ENCODE peak calls at places on chromosomes 16 and 17, in five cellular contexts. P is SJCRH30, E is gastrocnemius medialis, B is lung, C is adipocyte. G is an unnamed sample. For H3K27me3 and H3K4me1, the result is how much of the 10 kb centered on the place peaks cover.

GRCh38 chr17:28698253-28698941 is 13.3 kb downstream of the PROCA1 start:
- DNase-seq in P (no peak), E (no peak), B (no peak), C (no peak), G (no peak)

GRCh38 chr17:63344383-63344782 is 101.7 kb downstream of the CYB561 start:
- DNase-seq in P (no peak), E (no peak), B (no peak), C (no peak), G (no peak)

GRCh38 chr16:87436225-87437172 is 44.4 kb downstream of the MAP1LC3B start:
- DNase-seq in P (peak), E (no peak), B (no peak), C (no peak), G (no peak)

GRCh38 chr17:67717192-67717623 is 528 bp upstream of the NOL11 start:
- DNase-seq in P (no peak), E (no peak), B (no peak), C (no peak), G (no peak)

GRCh38 chr16:79843631-79844043 is 243.1 kb upstream of the MAF start:
- DNase-seq in P (no peak), E (no peak), B (no peak), C (no peak), G (no peak)

GRCh38 chr16:15835136-15835878 is 21.5 kb downstream of the MYH11 start:
- DNase-seq in P (no peak), E (no peak), B (no peak), C (peak), G (no peak)

GRCh38 chr17:2798679-2799078 is 2.4 kb downstream of the RAP1GAP2 start:
- DNase-seq in P (no peak), E (no peak), B (no peak), C (no peak), G (no peak)

GRCh38 chr16:28910046-28911031 is 14.7 kb downstream of the RABEP2 start:
- DNase-seq in P (peak), E (no peak), B (no peak), C (no peak), G (no peak)

GRCh38 chr16:89815639-89816348 is 653 bp downstream of the FANCA start:
- DNase-seq in P (peak), E (no peak), B (no peak), C (peak), G (no peak)

GRCh38 chr16:22216191-22216831 is 10.2 kb downstream of the EEF2K start:
- DNase-seq in P (no peak), E (no peak), B (no peak), C (peak), G (no peak)

GRCh38 chr17:53626286-53626685 is 196.4 kb upstream of the KIF2B start:
- DNase-seq in P (peak), E (no peak), B (no peak), C (peak), G (no peak)

GRCh38 chr16:70800306-70800705 is 652 bp downstream of the VAC14 start:
- DNase-seq in P (no peak), E (no peak), B (no peak), C (no peak), G (no peak)

GRCh38 chr17:70483624-70484023 is 314.3 kb downstream of the KCNJ2 start:
- DNase-seq in P (no peak), E (no peak), B (no peak), C (no peak), G (no peak)

GRCh38 chr17:31573047-31573446 is 181.6 kb downstream of the RAB11FIP4 start:
- DNase-seq in P (no peak), E (no peak), B (no peak), C (no peak), G (no peak)

GRCh38 chr17:42403150-42403549 is 14.9 kb upstream of the STAT3 start:
- DNase-seq in P (peak), E (no peak), B (no peak), C (no peak), G (no peak)

GRCh38 chr17:72008236-72008874 is 112.5 kb upstream of the SOX9 start:
- DNase-seq in P (no peak), E (no peak), B (no peak), C (peak), G (no peak)

GRCh38 chr17:46818319-46818928 is at the start of gene WNT3:
- DNase-seq in P (no peak), E (no peak), B (no peak), C (peak), G (no peak)

GRCh38 chr17:37259030-37259735 is 116.6 kb upstream of the C17orf78 start:
- DNase-seq in P (no peak), E (no peak), B (no peak), C (no peak), G (no peak)

GRCh38 chr16:83744521-83744981 is 63.2 kb upstream of the HSBP1 start:
- DNase-seq in P (no peak), E (peak), B (peak), C (peak), G (no peak)

GRCh38 chr17:50686494-50687199 is 21.1 kb downstream of the ANKRD40 start:
- DNase-seq in P (peak), E (peak), B (peak), C (peak), G (no peak)

GRCh38 chr16:79653337-79654000 is 52.9 kb upstream of the MAF start:
- DNase-seq in P (peak), E (peak), B (peak), C (no peak), G (no peak)

GRCh38 chr16:1706386-1707192 is 594 bp downstream of the MAPK8IP3 start:
- DNase-seq in P (peak), E (peak), B (no peak), C (peak), G (peak)

GRCh38 chr17:19361975-19362292 is 589 bp downstream of the B9D1 start:
- DNase-seq in P (no peak), E (no peak), B (no peak), C (no peak), G (no peak)

GRCh38 chr17:43820759-43821158 is 12.2 kb downstream of the MPP3 start:
- DNase-seq in P (no peak), E (no peak), B (no peak), C (no peak), G (no peak)

GRCh38 chr16:23119570-23119969 is 29.7 kb downstream of the USP31 start:
- DNase-seq in P (peak), E (no peak), B (no peak), C (peak), G (no peak)

GRCh38 chr16:1678500-1679098 is 520 bp downstream of the JPT2 start:
- DNase-seq in P (peak), E (peak), B (peak), C (peak), G (no peak)

GRCh38 chr16:84396537-84397008 is 28.2 kb downstream of the ATP2C2 start:
- DNase-seq in P (no peak), E (no peak), B (peak), C (peak), G (no peak)

GRCh38 chr17:1929896-1930750 is 95.0 kb downstream of the RTN4RL1 start:
- DNase-seq in P (no peak), E (no peak), B (no peak), C (no peak), G (no peak)

GRCh38 chr16:72536673-72537435 is 364.9 kb upstream of the PMFBP1 start:
- DNase-seq in P (no peak), E (no peak), B (no peak), C (peak), G (no peak)

GRCh38 chr17:80899402-80900268 is 92.0 kb upstream of the CHMP6 start:
- DNase-seq in P (peak), E (peak), B (peak), C (peak), G (no peak)

GRCh38 chr16:82655720-82656500 is 29.1 kb downstream of the CDH13 start:
- DNase-seq in P (no peak), E (no peak), B (no peak), C (no peak), G (no peak)

GRCh38 chr17:70629902-70630301 is 460.6 kb downstream of the KCNJ2 start:
- DNase-seq in P (no peak), E (no peak), B (no peak), C (peak), G (no peak)

GRCh38 chr16:56643080-56643778 is 4.8 kb downstream of the MT1A start:
- DNase-seq in P (no peak), E (peak), B (peak), C (peak), G (no peak)
- H3K27me3 ChIP-seq in P (under half), E (under half), B (under half), C (under half), G (under half)

GRCh38 chr16:10939649-10940206 is 2.5 kb downstream of the DEXI start:
- DNase-seq in P (no peak), E (no peak), B (no peak), C (no peak), G (no peak)
- H3K4me1 ChIP-seq in P (under half), E (half or more), B (under half), C (half or more), G (under half)

GRCh38 chr17:76968707-76969597 is 100.7 kb downstream of the MGAT5B start:
- DNase-seq in P (peak), E (no peak), B (peak), C (peak), G (peak)
- H3K27me3 ChIP-seq in P (half or more), E (under half), B (under half), C (half or more), G (under half)

DNA sequence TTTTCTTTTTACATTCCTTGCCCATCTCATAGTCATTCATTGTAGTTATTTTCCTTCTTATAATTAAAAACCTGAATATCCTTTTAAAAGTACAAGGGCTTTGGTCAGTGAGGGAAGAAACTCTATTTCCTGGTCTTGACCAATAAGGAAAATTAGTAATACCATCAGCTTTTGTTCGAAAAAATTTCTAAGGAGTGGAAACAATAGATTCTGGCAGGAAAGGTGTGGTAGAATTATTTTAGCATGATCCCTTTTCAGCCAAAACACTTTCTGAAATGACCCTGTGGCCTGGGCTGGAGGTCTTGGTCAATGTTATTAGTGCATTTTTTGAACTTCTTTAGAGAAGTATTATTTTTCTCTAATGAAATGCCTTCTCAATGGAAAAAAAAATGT is 36.6 kb downstream of the IQCK start:
- DNase-seq in P (no peak), E (no peak), B (no peak), C (no peak), G (no peak)
- H3K4me1 ChIP-seq in P (under half), E (under half), B (under half), C (under half), G (under half)

GRCh38 chr17:44884941-44885340 is 14.3 kb downstream of the EFTUD2 start:
- DNase-seq in P (no peak), E (no peak), B (no peak), C (no peak), G (no peak)
- H3K27me3 ChIP-seq in P (under half), E (under half), B (under half), C (under half), G (under half)

GRCh38 chr17:7887038-7887481 is 1.5 kb upstream of the CHD3 start:
- DNase-seq in P (no peak), E (no peak), B (no peak), C (no peak), G (no peak)
- H3K4me1 ChIP-seq in P (under half), E (under half), B (under half), C (under half), G (under half)

GRCh38 chr17:58326609-58327341 is 1.8 kb downstream of the TSPOAP1 start:
- DNase-seq in P (no peak), E (no peak), B (no peak), C (no peak), G (no peak)
- H3K27me3 ChIP-seq in P (under half), E (under half), B (under half), C (half or more), G (under half)

GRCh38 chr17:82201498-82201910 is 11.1 kb downstream of the CCDC57 start:
- DNase-seq in P (no peak), E (no peak), B (no peak), C (no peak), G (no peak)

GRCh38 chr17:82204831-82205719 is 7.6 kb downstream of the CCDC57 start:
- DNase-seq in P (peak), E (no peak), B (no peak), C (peak), G (no peak)

GRCh38 chr17:82200743-82201497 is 11.7 kb downstream of the CCDC57 start:
- DNase-seq in P (no peak), E (no peak), B (no peak), C (no peak), G (no peak)

GRCh38 chr17:82203920-82204319 is 8.7 kb downstream of the CCDC57 start:
- DNase-seq in P (no peak), E (no peak), B (no peak), C (no peak), G (no peak)

DNA sequence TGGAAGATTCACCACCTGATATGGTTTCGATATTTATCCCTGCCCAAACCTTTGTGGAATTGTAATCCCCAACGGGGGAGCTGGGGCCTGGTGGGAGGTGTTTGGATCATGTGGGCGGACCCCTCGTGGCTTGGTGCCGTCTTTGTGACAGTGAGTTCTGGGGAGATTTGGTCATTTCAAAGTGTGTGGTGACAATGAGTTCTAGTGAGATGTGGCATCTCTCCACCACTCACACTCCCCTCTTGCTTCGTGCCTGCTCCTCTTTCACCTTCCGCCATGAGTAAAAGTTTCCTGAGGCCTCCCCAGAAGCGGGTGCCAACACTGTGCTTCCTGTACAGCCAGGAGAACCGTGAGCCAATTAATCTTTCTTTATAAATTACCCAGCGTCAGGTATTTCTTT is 9.7 kb downstream of the CCDC57 start:
- DNase-seq in P (no peak), E (no peak), B (no peak), C (no peak), G (no peak)
- H3K4me1 ChIP-seq in P (under half), E (under half), B (under half), C (under half), G (under half)